ENCODE peak calls at places on chromosomes 11 and 22, in four cellular contexts. W, B, N and P are unnamed samples.

GRCh38 chr11:121207485-121208115 is 85.0 kb upstream of the SC5D start:
- DNase-seq in W (no peak), B (no peak), N (no peak), P (no peak)

GRCh38 chr11:46369458-46370152 is 11.9 kb upstream of the MDK start:
- DNase-seq in N (peak), W (no peak), B (peak), P (peak)

GRCh38 chr11:14422052-14422813 is 63.2 kb upstream of the RRAS2 start:
- DNase-seq in W (peak), B (peak), N (peak), P (peak)

GRCh38 chr11:117822031-117822521 is 2.5 kb downstream of the FXYD2 start:
- DNase-seq in N (peak), W (no peak), B (peak), P (no peak)

GRCh38 chr22:45008853-45009751 is 703 bp downstream of the PHF21B start:
- DNase-seq in N (peak), W (no peak), B (no peak), P (no peak)

GRCh38 chr11:44149651-44150050 is 54.2 kb downstream of the EXT2 start:
- DNase-seq in N (no peak), W (no peak), B (no peak), P (no peak)

GRCh38 chr11:78202733-78203167 is 14.0 kb downstream of the USP35 start:
- DNase-seq in N (no peak), W (no peak), B (no peak), P (no peak)

GRCh38 chr11:64758330-64759079 is 1.3 kb downstream of the PYGM start:
- DNase-seq in N (peak), W (no peak), B (no peak), P (no peak)

GRCh38 chr11:116640641-116641402 is 132.0 kb downstream of the BUD13 start:
- DNase-seq in B (no peak), W (no peak), N (no peak), P (no peak)

GRCh38 chr11:84316866-84317560 is 1030.8 kb upstream of the CCDC90B start:
- DNase-seq in B (no peak), N (no peak), W (no peak), P (no peak)

GRCh38 chr11:100808904-100809491 is 121.9 kb downstream of the ARHGAP42 start:
- DNase-seq in B (no peak), W (no peak), N (peak), P (no peak)

GRCh38 chr11:78069465-78069864 is 5.8 kb downstream of the THRSP start:
- DNase-seq in N (no peak), B (no peak), W (no peak), P (no peak)

DNA sequence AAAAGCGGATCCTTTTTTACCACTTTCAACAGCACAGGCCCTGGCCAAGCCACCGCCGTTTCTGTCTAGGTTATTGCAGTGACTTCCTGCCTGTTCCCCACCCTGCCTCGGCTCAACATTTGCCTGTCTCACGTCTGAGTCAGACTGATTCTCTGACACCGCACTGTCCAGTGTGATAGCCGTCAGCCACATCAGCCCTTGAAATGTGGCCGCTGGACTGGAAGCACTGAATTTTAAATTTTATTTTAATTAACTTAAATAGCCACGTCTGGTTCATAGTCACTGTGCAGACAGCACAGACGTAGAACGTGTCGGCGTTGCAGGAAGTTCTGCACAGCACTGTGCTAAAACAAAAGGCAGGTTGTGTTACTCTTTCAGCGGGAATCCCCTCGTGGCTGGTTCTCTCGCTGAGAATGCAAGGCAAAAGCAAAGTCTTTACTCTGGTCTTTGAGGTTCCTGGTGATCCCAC is 56.3 kb upstream of the ADSL start:
- DNase-seq in B (peak), N (no peak), W (no peak), P (no peak)
- TF ChIP-seq POLR2A in B (no peak), N (no peak), W (no peak), P (no peak)

DNA sequence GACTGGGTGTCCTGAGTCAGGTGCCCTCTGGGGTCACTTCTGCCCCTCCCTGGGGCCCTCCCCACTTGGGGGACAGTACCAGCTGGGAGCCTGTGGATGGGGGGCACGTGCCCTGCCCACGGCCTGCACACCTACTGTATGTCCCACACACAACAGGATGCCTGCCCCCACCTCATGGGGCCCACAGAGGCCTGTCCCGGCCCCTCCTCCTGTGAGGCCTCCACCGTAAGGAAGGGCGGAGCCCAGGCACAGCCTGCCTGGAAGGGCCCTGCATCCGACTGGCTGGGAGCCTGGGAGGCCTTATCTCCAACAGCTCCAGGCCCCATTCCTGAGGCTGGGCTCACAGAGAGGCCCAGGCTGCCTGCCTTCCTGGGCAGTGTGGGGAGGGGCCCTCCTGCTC is 47.8 kb downstream of the BRSK2 start:
- DNase-seq in B (peak), N (peak), W (peak), P (peak)
- TF ChIP-seq POLR2A in B (no peak), N (no peak), W (no peak), P (no peak)

DNA sequence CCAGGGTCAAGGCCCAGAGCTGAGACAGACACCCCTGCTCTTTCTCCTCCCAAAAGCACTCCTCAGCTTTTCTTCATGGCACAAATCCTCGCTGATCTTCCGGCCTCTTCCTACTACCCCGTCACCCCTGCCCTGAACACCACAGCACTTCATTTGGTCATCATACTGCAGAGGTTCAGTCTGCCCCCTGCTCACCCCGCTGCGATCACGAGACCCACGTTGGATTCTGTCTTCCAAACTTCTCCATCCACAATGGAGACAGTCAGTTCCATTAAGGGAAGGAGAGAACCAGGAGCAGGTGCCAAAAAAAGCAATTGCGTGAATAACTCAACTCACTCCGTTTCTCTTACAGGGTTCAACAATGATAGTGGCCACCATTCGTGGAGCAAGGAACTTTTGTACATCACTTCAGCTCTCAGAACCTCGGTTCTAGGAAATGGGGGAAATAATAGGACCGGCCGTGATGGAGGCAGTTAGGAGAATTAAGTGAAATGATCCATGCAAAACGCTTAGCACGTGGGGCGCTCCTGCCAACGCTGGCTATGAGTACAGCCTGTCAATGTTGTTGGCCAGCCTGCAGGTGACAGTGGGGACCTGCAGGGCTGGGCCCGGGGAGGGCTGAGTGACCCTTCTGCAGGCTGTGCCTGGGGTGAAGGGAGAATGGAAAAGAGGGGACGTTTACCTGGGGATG is 45.9 kb downstream of the MN1 start:
- DNase-seq in B (no peak), N (no peak), W (no peak), P (no peak)
- TF ChIP-seq POLR2A in B (no peak), N (no peak), W (no peak), P (no peak)

GRCh38 chr11:120024586-120024985 is 113.3 kb downstream of the TRIM29 start:
- DNase-seq in B (no peak), N (no peak), W (no peak), P (no peak)

GRCh38 chr11:120024046-120024445 is 113.9 kb downstream of the TRIM29 start:
- DNase-seq in N (no peak), B (no peak), W (no peak), P (no peak)

GRCh38 chr11:120022617-120023016 is 115.3 kb downstream of the TRIM29 start:
- DNase-seq in B (no peak), W (no peak), N (no peak), P (no peak)

GRCh38 chr11:120023120-120023519 is 114.8 kb downstream of the TRIM29 start:
- DNase-seq in B (no peak), W (no peak), N (no peak), P (no peak)

DNA sequence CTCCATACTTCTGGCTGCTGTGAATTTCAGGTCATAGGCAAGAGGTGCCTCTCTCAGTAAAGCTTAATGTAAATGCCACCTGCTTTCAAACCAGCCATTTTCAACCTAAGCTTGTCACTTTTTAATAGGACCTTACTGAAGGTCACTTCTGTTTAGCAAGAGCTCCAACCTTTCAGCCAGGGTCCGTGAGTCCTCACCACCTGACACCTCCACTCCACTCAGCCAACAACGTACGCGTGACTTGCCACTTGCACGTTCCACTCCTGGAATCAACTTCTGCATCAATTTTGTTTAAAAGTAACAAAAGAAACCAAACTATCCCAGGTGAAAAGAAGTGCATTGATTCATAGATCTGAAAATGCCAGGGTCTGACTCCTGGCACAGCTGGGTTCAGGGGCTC is 114.4 kb downstream of the TRIM29 start:
- DNase-seq in N (no peak), B (no peak), W (no peak), P (no peak)
- TF ChIP-seq POLR2A in N (no peak), B (no peak), W (no peak), P (no peak)

GRCh38 chr11:127574528-127574927 is 574.0 kb upstream of the KIRREL3 start:
- DNase-seq in N (no peak), W (no peak), B (no peak), P (no peak)
- TF ChIP-seq POLR2A in N (no peak), W (no peak), B (no peak), P (no peak)

GRCh38 chr11:19088791-19089190 is 28.2 kb upstream of the ZDHHC13 start:
- DNase-seq in N (no peak), W (no peak), B (no peak), P (no peak)

GRCh38 chr11:19084661-19085315 is 24.3 kb upstream of the MRGPRX2 start:
- DNase-seq in N (no peak), W (no peak), B (no peak), P (no peak)

GRCh38 chr11:19091366-19091765 is 25.6 kb upstream of the ZDHHC13 start:
- DNase-seq in B (no peak), W (no peak), N (no peak), P (no peak)

GRCh38 chr11:19089421-19089820 is 27.5 kb upstream of the ZDHHC13 start:
- DNase-seq in N (no peak), W (no peak), B (no peak), P (no peak)

GRCh38 chr11:19087658-19088057 is 27.1 kb upstream of the MRGPRX2 start:
- DNase-seq in B (no peak), W (no peak), N (no peak), P (peak)
- TF ChIP-seq POLR2A in B (no peak), W (no peak), N (no peak), P (no peak)

DNA sequence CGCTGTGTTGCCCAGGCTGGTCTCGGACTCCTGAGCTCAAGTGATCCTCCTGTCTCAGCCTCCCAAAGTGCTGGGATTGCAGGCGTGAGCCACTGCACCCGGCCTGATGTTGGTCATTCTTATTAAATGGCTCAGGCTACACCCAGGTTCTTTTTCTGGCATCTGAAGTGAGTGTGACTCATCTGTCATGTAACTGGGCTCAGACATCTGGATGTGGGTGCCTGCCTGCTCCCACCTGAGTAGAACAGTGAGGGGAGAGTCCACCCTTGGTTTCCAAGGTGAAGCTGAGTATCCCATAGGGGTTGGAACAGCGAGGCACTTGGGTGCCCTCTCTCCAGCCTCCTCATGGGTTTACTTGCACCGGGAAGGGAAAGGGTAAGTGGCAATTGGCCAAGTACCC is 36.7 kb upstream of the EIF3D start:
- DNase-seq in B (no peak), W (no peak), N (no peak), P (peak)
- TF ChIP-seq POLR2A in B (no peak), W (no peak), N (no peak), P (no peak)

GRCh38 chr22:23520875-23521441 is 59.1 kb downstream of the IGLL1 start:
- DNase-seq in W (peak), B (no peak), N (peak), P (no peak)

GRCh38 chr22:23519442-23520177 is 60.5 kb downstream of the IGLL1 start:
- DNase-seq in W (no peak), B (no peak), N (no peak), P (no peak)

GRCh38 chr22:23522642-23523251 is 57.3 kb downstream of the IGLL1 start:
- DNase-seq in W (peak), B (no peak), N (no peak), P (no peak)

GRCh38 chr22:23523746-23524145 is 56.3 kb downstream of the IGLL1 start:
- DNase-seq in N (no peak), B (no peak), W (no peak), P (no peak)

DNA sequence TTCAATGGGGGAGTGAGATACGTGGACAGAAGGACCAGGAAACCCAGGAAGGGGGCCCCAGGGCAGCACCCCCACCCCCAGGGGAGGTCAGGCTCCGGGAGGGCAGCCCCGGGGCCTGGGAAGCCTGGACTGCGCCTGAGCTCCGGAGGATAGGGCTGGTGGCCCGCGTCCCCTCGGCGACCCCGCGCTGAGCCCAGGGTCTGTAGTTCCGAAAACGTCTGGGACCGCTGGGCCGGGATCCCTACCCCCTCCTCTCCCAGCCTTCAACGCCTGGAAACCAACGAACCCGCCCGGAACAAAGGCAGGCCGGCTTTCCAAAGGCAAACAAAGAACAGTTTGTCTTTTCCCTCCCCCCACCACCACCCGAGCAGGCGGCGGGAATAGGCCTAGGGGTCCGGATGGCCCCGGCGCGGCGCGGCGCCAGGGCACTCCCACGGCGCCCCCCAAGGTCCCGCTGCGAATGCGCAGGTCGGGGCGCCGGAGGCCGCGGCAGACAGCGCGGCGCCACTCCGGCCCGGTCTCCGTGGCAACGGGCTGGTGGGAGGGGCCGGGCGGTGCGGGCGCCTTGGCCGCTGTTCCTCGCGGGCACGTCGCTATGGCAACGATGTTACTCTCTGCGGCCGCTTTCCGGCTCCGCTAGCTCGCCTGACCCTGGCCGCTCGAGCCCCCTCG is 58.5 kb downstream of the IGLL1 start:
- DNase-seq in B (peak), N (peak), W (peak), P (peak)
- TF ChIP-seq POLR2A in B (no peak), N (peak), W (peak), P (peak)

DNA sequence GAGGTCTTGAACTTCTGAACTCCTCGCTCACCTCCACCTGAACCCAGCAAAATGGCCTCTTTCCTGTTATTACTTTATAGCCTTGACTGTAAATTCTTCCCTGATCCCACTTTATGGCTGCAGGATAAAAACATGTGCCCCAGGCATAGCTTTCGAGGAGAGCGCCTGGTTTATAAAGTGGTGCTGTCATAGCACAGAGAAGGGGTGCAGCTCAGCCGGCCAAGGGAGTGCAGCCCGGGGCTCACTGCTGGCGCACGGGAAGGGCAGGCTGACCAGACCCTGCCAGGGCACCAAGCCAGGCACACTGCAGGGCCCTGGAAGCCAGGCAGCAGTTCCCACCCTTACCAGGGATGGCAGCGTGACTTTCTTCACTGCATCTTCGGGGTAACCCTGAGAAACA is 50.9 kb downstream of the ISX start:
- DNase-seq in W (no peak), N (no peak), B (no peak), P (no peak)
- TF ChIP-seq POLR2A in W (no peak), N (no peak), B (no peak), P (no peak)